ENCODE peak calls at places on chromosomes 12 and 14, in nine cellular contexts. D, V, G, I, E, P, L, F and C are unnamed samples.

GRCh38 chr12:80838024-80838658 is 99.6 kb downstream of the LIN7A start:
- DNase-seq in V (no peak), F (no peak), E (no peak), P (peak), I (no peak), G (no peak), L (peak), D (no peak), C (no peak)

GRCh38 chr12:131833288-131833895 is 5.2 kb downstream of the MMP17 start:
- DNase-seq in F (no peak), D (no peak), G (no peak), V (no peak), E (no peak), P (no peak), L (no peak), I (no peak), C (no peak)

GRCh38 chr14:52860910-52861309 is 69.5 kb upstream of the GNPNAT1 start:
- DNase-seq in D (no peak), F (no peak), G (no peak), I (no peak), V (no peak), P (no peak), E (no peak), L (no peak), C (no peak)

GRCh38 chr14:95481391-95482022 is 34.9 kb downstream of the SYNE3 start:
- DNase-seq in E (no peak), L (no peak), V (no peak), I (no peak), G (no peak), F (no peak), P (no peak), D (no peak), C (no peak)

GRCh38 chr12:15444523-15444922 is 122.2 kb downstream of the PTPRO start:
- DNase-seq in G (no peak), E (no peak), L (peak), D (no peak), P (no peak), V (no peak), I (no peak), F (no peak), C (no peak)

GRCh38 chr14:63435838-63436237 is 107.3 kb downstream of the PPP2R5E start:
- DNase-seq in F (no peak), D (peak), L (peak), I (no peak), V (peak), G (no peak), E (peak), P (peak), C (no peak)

GRCh38 chr12:52252728-52253328 is 19.8 kb downstream of the KRT7 start:
- DNase-seq in D (no peak), F (no peak), G (no peak), P (no peak), L (peak), I (no peak), V (no peak), E (no peak), C (no peak)

GRCh38 chr12:43099691-43100163 is 452.3 kb downstream of the ADAMTS20 start:
- DNase-seq in I (no peak), E (no peak), P (no peak), V (no peak), D (no peak), F (no peak), G (peak), L (no peak), C (no peak)

GRCh38 chr12:128387811-128388422 is 120.9 kb downstream of the TMEM132C start:
- DNase-seq in E (peak), L (no peak), G (peak), V (no peak), I (peak), P (peak), F (peak), D (peak), C (peak)

GRCh38 chr14:72788255-72788654 is 105.6 kb downstream of the DPF3 start:
- DNase-seq in F (no peak), V (no peak), L (no peak), P (no peak), D (no peak), E (no peak), I (no peak), G (no peak), C (no peak)

GRCh38 chr12:50822082-50822481 is 20.6 kb upstream of the TMPRSS12 start:
- DNase-seq in P (no peak), L (no peak), D (no peak), V (no peak), E (no peak), G (no peak), I (no peak), F (no peak), C (no peak)

GRCh38 chr12:26936559-26937442 is 980 bp downstream of the INTS13 start:
- DNase-seq in P (no peak), G (peak), D (no peak), E (no peak), I (no peak), L (no peak), F (no peak), V (no peak), C (no peak)

GRCh38 chr14:74634481-74634880 is 22.4 kb upstream of the LTBP2 start:
- DNase-seq in E (no peak), D (no peak), P (no peak), L (no peak), G (no peak), F (no peak), V (no peak), I (no peak), C (no peak)

GRCh38 chr12:64584173-64584555 is 26.1 kb upstream of the RASSF3 start:
- DNase-seq in I (no peak), V (no peak), L (no peak), D (no peak), G (no peak), P (no peak), E (no peak), F (no peak), C (no peak)

GRCh38 chr12:124412646-124413015 is 117.7 kb downstream of the RFLNA start:
- DNase-seq in G (no peak), F (no peak), E (peak), P (no peak), L (no peak), I (no peak), V (no peak), D (peak), C (no peak)

GRCh38 chr12:30836656-30837445 is 82.1 kb upstream of the CAPRIN2 start:
- DNase-seq in V (no peak), E (no peak), F (no peak), D (no peak), L (no peak), I (no peak), P (no peak), G (no peak), C (no peak)

GRCh38 chr12:89928467-89928866 is 219.8 kb upstream of the ATP2B1 start:
- DNase-seq in G (no peak), P (no peak), F (no peak), E (no peak), V (no peak), I (no peak), D (no peak), L (no peak), C (no peak)

GRCh38 chr12:92943482-92944250 is 14.6 kb upstream of the EEA1 start:
- DNase-seq in I (no peak), V (no peak), D (peak), F (no peak), P (peak), L (peak), G (no peak), E (no peak), C (no peak)

GRCh38 chr12:120041386-120042231 is 52.6 kb downstream of the BICDL1 start:
- DNase-seq in F (no peak), I (no peak), G (no peak), L (no peak), V (no peak), E (no peak), P (no peak), D (no peak), C (peak)

GRCh38 chr12:132423251-132424117 is 66.5 kb upstream of the FBRSL1 start:
- DNase-seq in F (no peak), G (peak), L (no peak), V (no peak), I (no peak), D (no peak), P (no peak), E (no peak), C (peak)

GRCh38 chr12:68113644-68114043 is 45.9 kb downstream of the IFNG start:
- DNase-seq in V (no peak), P (no peak), G (peak), E (no peak), F (no peak), D (no peak), I (no peak), L (no peak), C (peak)

GRCh38 chr12:102343361-102344121 is 136.8 kb downstream of the IGF1 start:
- DNase-seq in F (no peak), V (no peak), E (no peak), G (peak), L (peak), I (no peak), P (peak), D (peak), C (peak)

GRCh38 chr14:88323086-88323519 is at the start of gene KCNK10:
- DNase-seq in V (no peak), P (peak), E (no peak), L (no peak), F (no peak), D (no peak), I (peak), G (peak), C (no peak)

GRCh38 chr12:12007713-12008231 is 63.0 kb upstream of the BCL2L14 start:
- DNase-seq in I (no peak), P (no peak), V (no peak), L (no peak), D (no peak), E (no peak), F (no peak), G (no peak), C (no peak)

GRCh38 chr14:101184104-101184455 is 280.6 kb upstream of the RTL1 start:
- DNase-seq in V (no peak), G (no peak), I (no peak), E (no peak), L (no peak), D (no peak), P (no peak), F (no peak), C (no peak)

GRCh38 chr12:130423991-130424857 is 86.5 kb downstream of the PIWIL1 start:
- DNase-seq in D (no peak), F (no peak), V (no peak), E (no peak), I (no peak), P (no peak), G (no peak), L (no peak), C (no peak)

GRCh38 chr12:69988601-69989194 is 163.7 kb downstream of the MYRFL start:
- DNase-seq in V (no peak), L (peak), P (no peak), E (no peak), I (no peak), D (peak), F (no peak), G (peak), C (no peak)

GRCh38 chr14:103517626-103518415 is 4.8 kb downstream of the CKB start:
- DNase-seq in D (no peak), P (peak), L (no peak), E (peak), V (no peak), F (no peak), I (no peak), G (no peak), C (no peak)

GRCh38 chr12:50572275-50572674 is 67.5 kb downstream of the DIP2B start:
- DNase-seq in V (peak), D (peak), E (no peak), I (no peak), G (no peak), F (peak), P (peak), L (peak), C (peak)

GRCh38 chr14:23068792-23069412 is 11.6 kb upstream of the CDH24 start:
- DNase-seq in I (no peak), L (peak), G (peak), P (peak), D (peak), V (peak), F (peak), E (peak), C (peak)

GRCh38 chr14:103122578-103123127 is 608 bp upstream of the TNFAIP2 start:
- DNase-seq in E (peak), P (no peak), L (no peak), G (peak), I (no peak), D (no peak), F (no peak), V (no peak), C (peak)

GRCh38 chr12:68621092-68622081 is 10.7 kb downstream of the RAP1B start:
- DNase-seq in I (no peak), E (no peak), V (no peak), F (no peak), D (no peak), L (peak), P (no peak), G (no peak), C (no peak)

GRCh38 chr14:65095633-65096205 is 6.6 kb downstream of the MAX start:
- DNase-seq in V (peak), E (peak), F (no peak), G (no peak), D (peak), I (no peak), P (peak), L (peak), C (no peak)

GRCh38 chr12:496736-497135 is 37.0 kb downstream of the B4GALNT3 start:
- DNase-seq in E (no peak), G (no peak), P (no peak), D (no peak), F (no peak), V (no peak), I (no peak), L (no peak), C (no peak)

GRCh38 chr12:12899530-12900380 is 8.4 kb downstream of the GPRC5A start:
- DNase-seq in V (peak), E (peak), F (no peak), P (no peak), D (peak), L (peak), G (peak), I (no peak), C (no peak)

GRCh38 chr12:76274699-76275098 is 73.5 kb downstream of the BBS10 start:
- DNase-seq in D (peak), V (no peak), E (no peak), P (no peak), F (no peak), I (no peak), G (no peak), L (peak), C (no peak)

GRCh38 chr14:68239988-68240387 is 420.4 kb downstream of the RAD51B start:
- DNase-seq in L (peak), P (no peak), E (no peak), D (no peak), G (no peak), V (no peak), F (no peak), I (no peak), C (no peak)

GRCh38 chr12:3282271-3282670 is 205.1 kb downstream of the TSPAN9 start:
- DNase-seq in L (no peak), E (no peak), F (no peak), I (no peak), D (no peak), V (no peak), P (no peak), G (no peak), C (no peak)